ENCODE peak calls at places on chromosomes 6 and 20, in nine cellular contexts. Y is CD8-positive, alpha-beta T cell; R is right atrium auricular region; C is CD4-positive, alpha-beta memory T cell; V is bronchial epithelial cell; K is cardiac fibroblast; L is fibroblast of the aortic adventitia; B is mucosa of descending colon; E is body of pancreas. O is an unnamed sample.

GRCh38 chr20:13915244-13915643 is 75.2 kb downstream of the SEL1L2 start:
- DNase-seq in Y (no peak), R (no peak), C (no peak), V (no peak), K (no peak), L (no peak), B (no peak), E (peak), O (no peak)

GRCh38 chr6:10999994-11000393 is 44.1 kb downstream of the ELOVL2 start:
- DNase-seq in Y (no peak), R (no peak), C (no peak), V (no peak), K (peak), L (peak), B (no peak), E (no peak), O (no peak)

GRCh38 chr6:498795-499231 is 107.3 kb downstream of the IRF4 start:
- DNase-seq in Y (no peak), R (no peak), C (no peak), V (no peak), K (no peak), L (no peak), B (no peak), E (no peak), O (no peak)

GRCh38 chr6:133101790-133102189 is 139.4 kb upstream of the EYA4 start:
- DNase-seq in Y (no peak), R (no peak), C (no peak), V (no peak), K (no peak), L (no peak), B (no peak), E (no peak), O (no peak)

GRCh38 chr20:22861990-22862389 is 173.1 kb upstream of the SSTR4 start:
- DNase-seq in Y (no peak), R (no peak), C (no peak), V (peak), K (peak), L (no peak), B (no peak), E (no peak), O (no peak)

GRCh38 chr6:164749126-164749758 is 560.2 kb downstream of the C6orf118 start:
- DNase-seq in Y (no peak), R (no peak), C (no peak), V (peak), K (peak), L (peak), B (no peak), E (no peak), O (no peak)

GRCh38 chr6:21992178-21992967 is 304.5 kb downstream of the PRL start:
- DNase-seq in Y (no peak), R (no peak), C (no peak), V (peak), K (peak), L (peak), B (no peak), E (no peak), O (no peak)

GRCh38 chr6:50836231-50836630 is 17.6 kb downstream of the TFAP2B start:
- DNase-seq in Y (no peak), R (no peak), C (no peak), V (no peak), K (no peak), L (no peak), B (no peak), E (no peak), O (no peak)

GRCh38 chr20:47768016-47768953 is 17.0 kb downstream of the SULF2 start:
- DNase-seq in Y (no peak), R (peak), C (no peak), V (no peak), K (no peak), L (no peak), B (peak), E (peak), O (no peak)

GRCh38 chr6:133130863-133131262 is 110.3 kb upstream of the EYA4 start:
- DNase-seq in Y (no peak), R (peak), C (no peak), V (peak), K (peak), L (peak), B (no peak), E (peak), O (no peak)

GRCh38 chr6:26222587-26222986 is 135.4 kb downstream of the HFE start:
- DNase-seq in Y (no peak), R (no peak), C (no peak), V (no peak), K (no peak), L (no peak), B (no peak), E (no peak), O (no peak)

GRCh38 chr6:142331075-142331551 is 29.3 kb downstream of the ADGRG6 start:
- DNase-seq in Y (no peak), R (no peak), C (peak), V (peak), K (peak), L (no peak), B (no peak), E (no peak), O (no peak)

GRCh38 chr6:155245871-155246270 is 17.9 kb upstream of the CLDN20 start:
- DNase-seq in Y (no peak), R (no peak), C (no peak), V (no peak), K (no peak), L (no peak), B (no peak), E (no peak), O (no peak)

GRCh38 chr6:134249412-134249758 is 68.5 kb downstream of the SGK1 start:
- DNase-seq in Y (no peak), R (no peak), C (no peak), V (no peak), K (no peak), L (no peak), B (no peak), E (peak), O (no peak)

GRCh38 chr6:142301421-142302391 is at the start of gene ADGRG6:
- DNase-seq in Y (no peak), R (no peak), C (peak), V (peak), K (peak), L (no peak), B (peak), E (peak), O (no peak)

GRCh38 chr6:2643935-2644539 is 106.7 kb downstream of the MYLK4 start:
- DNase-seq in Y (no peak), R (no peak), C (no peak), V (no peak), K (no peak), L (no peak), B (no peak), E (no peak), O (no peak)

GRCh38 chr6:36547646-36548400 is 544 bp upstream of the STK38 start:
- DNase-seq in Y (no peak), R (no peak), C (no peak), V (no peak), K (no peak), L (no peak), B (no peak), E (no peak), O (no peak)

GRCh38 chr6:147053311-147053921 is 150.8 kb upstream of the STXBP5 start:
- DNase-seq in Y (no peak), R (no peak), C (no peak), V (no peak), K (peak), L (peak), B (no peak), E (no peak), O (no peak)

GRCh38 chr6:49252901-49253300 is 210.2 kb downstream of the MMUT start:
- DNase-seq in Y (no peak), R (no peak), C (no peak), V (peak), K (no peak), L (peak), B (no peak), E (no peak), O (no peak)

GRCh38 chr6:50145125-50145524 is 95.4 kb upstream of the DEFB112 start:
- DNase-seq in Y (no peak), R (no peak), C (no peak), V (peak), K (peak), L (no peak), B (no peak), E (no peak), O (no peak)

GRCh38 chr6:81708306-81708705 is 44.2 kb downstream of the TENT5A start:
- DNase-seq in Y (no peak), R (no peak), C (no peak), V (no peak), K (no peak), L (no peak), B (no peak), E (no peak), O (no peak)

GRCh38 chr6:113856011-113856551 is 1.1 kb upstream of the MARCKS start:
- DNase-seq in Y (no peak), R (no peak), C (peak), V (peak), K (peak), L (peak), B (peak), E (peak), O (no peak)

GRCh38 chr6:105835373-105835772 is 250.8 kb upstream of the PRDM1 start:
- DNase-seq in Y (no peak), R (no peak), C (peak), V (peak), K (peak), L (peak), B (no peak), E (no peak), O (no peak)

DNA sequence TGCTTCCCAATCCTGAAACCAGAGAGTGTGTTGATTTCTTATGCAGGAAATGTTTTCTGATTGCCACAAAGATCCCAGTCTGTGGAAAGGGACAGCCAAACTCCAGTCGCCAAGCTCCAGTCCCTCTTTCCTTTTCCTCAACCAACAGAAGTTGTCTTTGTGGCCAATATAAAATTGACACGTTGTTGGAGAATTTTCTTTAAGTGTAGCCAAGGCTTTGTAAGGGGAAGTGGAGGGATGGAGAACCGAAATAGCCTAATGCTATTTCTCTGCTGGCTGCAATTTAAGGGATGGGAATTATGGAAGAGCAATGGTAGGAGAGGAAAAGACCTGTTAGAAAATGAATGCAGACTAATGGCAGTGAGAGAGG is 5.4 kb downstream of the ADGRB3 start:
- DNase-seq in Y (no peak), R (no peak), C (no peak), V (no peak), K (no peak), L (no peak), B (no peak), E (no peak), O (no peak)
- H3K4me3 ChIP-seq in Y (no peak), R (peak), C (no peak), V (no peak), K (peak), L (no peak), B (no peak), E (no peak), O (no peak)

GRCh38 chr6:48068326-48069191 is 42.4 kb downstream of the PTCHD4 start:
- DNase-seq in Y (no peak), R (no peak), C (no peak), V (no peak), K (no peak), L (no peak), B (peak), E (no peak), O (no peak)
- H3K4me3 ChIP-seq in Y (no peak), R (no peak), C (no peak), V (peak), K (peak), L (peak), B (no peak), E (no peak), O (no peak)

GRCh38 chr6:31576897-31577341 is 1.6 kb downstream of the TNF start:
- DNase-seq in Y (no peak), R (no peak), C (peak), V (no peak), K (no peak), L (no peak), B (peak), E (no peak), O (no peak)

GRCh38 chr6:31575952-31576684 is 753 bp downstream of the TNF start:
- DNase-seq in Y (no peak), R (no peak), C (no peak), V (no peak), K (peak), L (no peak), B (no peak), E (no peak), O (no peak)

GRCh38 chr6:31574106-31575061 is 981 bp upstream of the TNF start:
- DNase-seq in Y (no peak), R (no peak), C (no peak), V (no peak), K (no peak), L (no peak), B (no peak), E (no peak), O (no peak)

GRCh38 chr6:31573239-31574105 is 1.4 kb downstream of the LTA start:
- DNase-seq in Y (no peak), R (no peak), C (no peak), V (no peak), K (no peak), L (no peak), B (no peak), E (no peak), O (no peak)

GRCh38 chr6:31575335-31575901 is at the start of gene TNF:
- DNase-seq in Y (no peak), R (peak), C (peak), V (peak), K (peak), L (no peak), B (peak), E (peak), O (peak)
- H3K4me3 ChIP-seq in Y (peak), R (peak), C (peak), V (no peak), K (no peak), L (no peak), B (peak), E (no peak), O (peak)

DNA sequence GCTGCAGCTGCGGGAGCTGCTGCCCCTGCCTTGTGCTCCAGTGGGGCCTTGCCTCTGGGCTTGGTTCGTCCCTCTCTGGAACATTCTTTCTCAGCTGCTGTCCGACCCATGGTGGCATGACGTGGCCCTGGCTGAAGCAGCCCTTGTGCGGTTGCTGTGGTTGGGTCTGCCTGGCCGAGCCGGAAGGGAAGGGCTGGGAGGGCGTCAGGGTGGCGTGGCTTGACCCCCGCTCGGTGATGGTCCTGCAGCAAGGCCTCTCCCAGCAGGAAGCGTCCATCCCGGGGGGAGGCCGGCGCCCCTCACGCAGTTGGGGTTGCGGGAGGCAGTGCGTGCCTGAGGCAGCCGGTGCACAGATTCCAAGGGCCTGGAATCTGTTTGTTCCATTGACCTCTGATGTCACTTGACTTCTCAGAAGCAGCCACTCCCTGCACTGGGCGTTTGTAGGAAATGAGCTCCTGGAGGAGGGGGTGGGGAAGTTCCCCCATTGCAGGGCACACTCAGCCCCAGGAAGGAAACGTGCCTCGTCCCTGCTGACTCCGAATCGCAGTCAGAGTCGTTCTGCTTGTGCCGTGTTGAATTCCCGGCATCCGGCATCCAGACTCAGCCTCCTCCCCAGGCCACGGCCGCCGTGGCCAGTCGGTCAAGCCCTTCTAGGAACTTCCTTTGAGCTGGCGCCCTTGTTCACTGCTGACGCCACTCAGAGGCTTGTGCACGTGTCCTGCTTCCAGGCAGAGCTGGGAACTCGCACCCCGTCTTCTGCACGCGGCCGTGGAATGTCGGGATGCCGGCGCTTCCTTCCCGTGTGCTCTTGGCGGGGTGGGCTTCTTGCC is 9.7 kb upstream of the TNFRSF6B start:
- DNase-seq in Y (no peak), R (peak), C (no peak), V (peak), K (peak), L (peak), B (peak), E (peak), O (no peak)
- H3K4me3 ChIP-seq in Y (no peak), R (no peak), C (no peak), V (no peak), K (no peak), L (no peak), B (no peak), E (no peak), O (no peak)

GRCh38 chr6:77368660-77369313 is 94.5 kb downstream of the HTR1B start:
- DNase-seq in Y (no peak), R (no peak), C (no peak), V (peak), K (peak), L (peak), B (peak), E (peak), O (no peak)
- H3K4me3 ChIP-seq in Y (no peak), R (peak), C (no peak), V (peak), K (peak), L (peak), B (no peak), E (peak), O (no peak)

GRCh38 chr6:42787018-42787611 is 5.3 kb downstream of the BICRAL start:
- DNase-seq in Y (no peak), R (no peak), C (no peak), V (no peak), K (no peak), L (no peak), B (no peak), E (no peak), O (no peak)
- H3K4me3 ChIP-seq in Y (no peak), R (no peak), C (no peak), V (no peak), K (no peak), L (no peak), B (no peak), E (no peak), O (no peak)